ENCODE peak calls at places on chromosomes 2 and 18, in five cellular contexts. E is NCI-H1092 treated with DMSO at 0.1 percent for 48 hours; D is H7; X is uterus; U is stimulated activated CD8-positive, alpha-beta memory T cell treated with anti-CD3 and anti-CD28 coated beads, Interleukin-7, amount 100 ng/mL, for 48 hours. G is an unnamed sample.

GRCh38 chr2:164371916-164372315 is 249.4 kb downstream of the GRB14 start:
- DNase-seq in U (no peak), E (no peak), X (no peak), D (no peak), G (no peak)

GRCh38 chr2:217186152-217186551 is 326.3 kb upstream of the TNP1 start:
- DNase-seq in U (no peak), D (no peak), E (no peak), X (peak; percentile 32), G (peak; percentile 68)

GRCh38 chr2:105432749-105433148 is 33.9 kb upstream of the FHL2 start:
- DNase-seq in D (no peak), E (no peak), U (no peak), X (no peak), G (peak; percentile 4)

GRCh38 chr2:12929806-12930205 is 213.1 kb downstream of the TRIB2 start:
- DNase-seq in D (no peak), X (no peak), E (no peak), U (no peak), G (no peak)

GRCh38 chr2:178109813-178110212 is 2.4 kb upstream of the RBM45 start:
- DNase-seq in U (no peak), E (peak; percentile 55), D (peak; percentile 35), X (no peak), G (no peak)

GRCh38 chr2:239567786-239568185 is 167.0 kb upstream of the HDAC4 start:
- DNase-seq in U (no peak), D (no peak), X (no peak), E (no peak), G (no peak)

GRCh38 chr2:206023183-206023582 is 62.8 kb downstream of the INO80D start:
- DNase-seq in E (no peak), D (no peak), X (no peak), U (no peak), G (no peak)

GRCh38 chr2:122519366-122519765 is 763.9 kb downstream of the TSN start:
- DNase-seq in D (no peak), X (no peak), U (no peak), E (no peak), G (no peak)

GRCh38 chr2:68420254-68420910 is 46.7 kb downstream of the FBXO48 start:
- DNase-seq in U (no peak), D (no peak), E (no peak), X (no peak), G (no peak)

GRCh38 chr2:43305006-43305405 is 78.6 kb upstream of the ZFP36L2 start:
- DNase-seq in U (no peak), D (no peak), X (peak; percentile 56), E (no peak), G (peak; percentile 76)

GRCh38 chr18:55236150-55236931 is 277.1 kb upstream of the CCDC68 start:
- DNase-seq in E (no peak), D (no peak), U (no peak), X (no peak), G (no peak)

GRCh38 chr2:20626698-20627471 is 24.0 kb downstream of the HS1BP3 start:
- DNase-seq in E (no peak), D (no peak), X (no peak), U (no peak), G (no peak)

GRCh38 chr2:64848363-64848762 is 140.8 kb upstream of the SLC1A4 start:
- DNase-seq in D (no peak), X (no peak), E (no peak), U (no peak), G (no peak)

GRCh38 chr2:112799291-112799975 is 15.1 kb upstream of the IL1A start:
- DNase-seq in D (no peak), E (no peak), U (no peak), X (no peak), G (no peak)

GRCh38 chr18:76518073-76518472 is 23.0 kb upstream of the ZNF516 start:
- DNase-seq in E (peak; percentile 92), D (no peak), X (no peak), U (no peak), G (no peak)

GRCh38 chr2:207143474-207144190 is 22.1 kb downstream of the KLF7 start:
- DNase-seq in U (no peak), X (peak; percentile 72), E (no peak), D (no peak), G (peak; percentile 94)

GRCh38 chr18:75073654-75074053 is 135.3 kb downstream of the PTGR3 start:
- DNase-seq in U (no peak), E (no peak), X (no peak), D (no peak), G (no peak)

GRCh38 chr2:205755923-205756322 is 73.6 kb downstream of the NRP2 start:
- DNase-seq in X (no peak), U (no peak), D (no peak), E (no peak), G (no peak)

GRCh38 chr2:183242937-183243336 is 118.7 kb downstream of the NUP35 start:
- DNase-seq in U (no peak), X (no peak), E (peak; percentile 76), D (no peak), G (no peak)

GRCh38 chr2:237298323-237299118 is 115.4 kb downstream of the COL6A3 start:
- DNase-seq in E (no peak), X (peak; percentile 58), U (no peak), D (no peak), G (no peak)

GRCh38 chr2:208927867-208928266 is 496.0 kb upstream of the MAP2 start:
- DNase-seq in U (no peak), E (no peak), X (no peak), D (no peak), G (no peak)

GRCh38 chr2:128381001-128381938 is 62.6 kb upstream of the HS6ST1 start:
- DNase-seq in U (no peak), E (peak; percentile 58), D (peak; percentile 64), X (peak; percentile 21), G (no peak)

GRCh38 chr2:30300456-30301221 is 69.3 kb downstream of the LBH start:
- DNase-seq in E (no peak), X (peak; percentile 34), U (no peak), D (peak; percentile 43), G (no peak)

GRCh38 chr2:63819765-63820717 is 21.7 kb upstream of the UGP2 start:
- DNase-seq in D (no peak), E (no peak), X (peak; percentile 63), U (no peak), G (peak; percentile 76)

GRCh38 chr2:208062113-208062512 is 36.8 kb upstream of the PLEKHM3 start:
- DNase-seq in D (no peak), E (no peak), U (no peak), X (no peak), G (no peak)

GRCh38 chr2:60891175-60891574 is 9.8 kb downstream of the REL start:
- DNase-seq in D (no peak), X (no peak), U (no peak), E (no peak), G (no peak)

GRCh38 chr2:127025357-127026062 is 81.4 kb downstream of the BIN1 start:
- DNase-seq in U (peak; percentile 64), X (peak; percentile 64), D (peak; percentile 86), E (peak; percentile 77), G (peak; percentile 87)

GRCh38 chr2:241882090-241882625 is 12.6 kb downstream of the RTP5 start:
- DNase-seq in U (peak; percentile 59), X (peak; percentile 72), D (peak; percentile 82), E (peak; percentile 63), G (peak; percentile 72)

GRCh38 chr2:3608373-3609278 is 13.7 kb downstream of the COLEC11 start:
- DNase-seq in D (peak; percentile 29), U (no peak), X (no peak), E (peak; percentile 66), G (no peak)